ENCODE peak calls at places on chromosome 4, in six cellular contexts. One of them, this sample, is unnamed.

GRCh38 chr4:54930226-54930625 is 195.2 kb downstream of the KDR start:
- DNase-seq in NCI-H524 treated with DMSO at 0.1 percent for 48 hours: no peak
- DNase-seq in body of pancreas: no peak
- DNase-seq in foreskin fibroblast: peak
- DNase-seq in RPMI7951: peak
- DNase-seq in NAMALWA: no peak
- DNase-seq in this sample: peak

GRCh38 chr4:149164282-149164681 is 651.4 kb downstream of the IQCM start:
- DNase-seq in NCI-H524 treated with DMSO at 0.1 percent for 48 hours: no peak
- DNase-seq in body of pancreas: no peak
- DNase-seq in foreskin fibroblast: no peak
- DNase-seq in RPMI7951: peak
- DNase-seq in NAMALWA: no peak
- DNase-seq in this sample: peak

GRCh38 chr4:87060957-87061356 is 126.1 kb downstream of the AFF1 start:
- DNase-seq in NCI-H524 treated with DMSO at 0.1 percent for 48 hours: no peak
- DNase-seq in body of pancreas: no peak
- DNase-seq in foreskin fibroblast: peak
- DNase-seq in RPMI7951: peak
- DNase-seq in NAMALWA: no peak
- DNase-seq in this sample: peak

GRCh38 chr4:184851200-184851541 is 25.4 kb upstream of the ACSL1 start:
- DNase-seq in NCI-H524 treated with DMSO at 0.1 percent for 48 hours: no peak
- DNase-seq in body of pancreas: peak
- DNase-seq in foreskin fibroblast: no peak
- DNase-seq in RPMI7951: peak
- DNase-seq in NAMALWA: peak
- DNase-seq in this sample: no peak

GRCh38 chr4:154961263-154961662 is 180.2 kb downstream of the RBM46 start:
- DNase-seq in NCI-H524 treated with DMSO at 0.1 percent for 48 hours: no peak
- DNase-seq in body of pancreas: no peak
- DNase-seq in foreskin fibroblast: no peak
- DNase-seq in RPMI7951: no peak
- DNase-seq in NAMALWA: no peak
- DNase-seq in this sample: no peak

GRCh38 chr4:147312376-147313046 is 168.4 kb upstream of the EDNRA start:
- DNase-seq in NCI-H524 treated with DMSO at 0.1 percent for 48 hours: no peak
- DNase-seq in body of pancreas: no peak
- DNase-seq in foreskin fibroblast: peak
- DNase-seq in RPMI7951: peak
- DNase-seq in NAMALWA: no peak
- DNase-seq in this sample: no peak

GRCh38 chr4:142883433-142883832 is 37.3 kb upstream of the INPP4B start:
- DNase-seq in NCI-H524 treated with DMSO at 0.1 percent for 48 hours: no peak
- DNase-seq in body of pancreas: no peak
- DNase-seq in foreskin fibroblast: no peak
- DNase-seq in RPMI7951: no peak
- DNase-seq in NAMALWA: peak
- DNase-seq in this sample: no peak

GRCh38 chr4:125994024-125994423 is 679.3 kb downstream of the FAT4 start:
- DNase-seq in NCI-H524 treated with DMSO at 0.1 percent for 48 hours: no peak
- DNase-seq in body of pancreas: no peak
- DNase-seq in foreskin fibroblast: peak
- DNase-seq in RPMI7951: no peak
- DNase-seq in NAMALWA: no peak
- DNase-seq in this sample: no peak

GRCh38 chr4:44415251-44415650 is 33.4 kb downstream of the KCTD8 start:
- DNase-seq in NCI-H524 treated with DMSO at 0.1 percent for 48 hours: no peak
- DNase-seq in body of pancreas: no peak
- DNase-seq in foreskin fibroblast: no peak
- DNase-seq in RPMI7951: no peak
- DNase-seq in NAMALWA: no peak
- DNase-seq in this sample: no peak

GRCh38 chr4:55116450-55116849 is 8.9 kb downstream of the KDR start:
- DNase-seq in NCI-H524 treated with DMSO at 0.1 percent for 48 hours: no peak
- DNase-seq in body of pancreas: no peak
- DNase-seq in foreskin fibroblast: peak
- DNase-seq in RPMI7951: no peak
- DNase-seq in NAMALWA: no peak
- DNase-seq in this sample: no peak

GRCh38 chr4:95956094-95956493 is 116.2 kb downstream of the PDHA2 start:
- DNase-seq in NCI-H524 treated with DMSO at 0.1 percent for 48 hours: no peak
- DNase-seq in body of pancreas: no peak
- DNase-seq in foreskin fibroblast: no peak
- DNase-seq in RPMI7951: no peak
- DNase-seq in NAMALWA: no peak
- DNase-seq in this sample: no peak

GRCh38 chr4:179110356-179110755 is 1668.1 kb upstream of the AGA start:
- DNase-seq in NCI-H524 treated with DMSO at 0.1 percent for 48 hours: peak
- DNase-seq in body of pancreas: no peak
- DNase-seq in foreskin fibroblast: peak
- DNase-seq in RPMI7951: peak
- DNase-seq in NAMALWA: no peak
- DNase-seq in this sample: no peak

GRCh38 chr4:82984459-82984858 is 26.2 kb downstream of the LIN54 start:
- DNase-seq in NCI-H524 treated with DMSO at 0.1 percent for 48 hours: no peak
- DNase-seq in body of pancreas: no peak
- DNase-seq in foreskin fibroblast: peak
- DNase-seq in RPMI7951: peak
- DNase-seq in NAMALWA: no peak
- DNase-seq in this sample: peak

GRCh38 chr4:144903953-144904711 is 193.9 kb downstream of the ANAPC10 start:
- DNase-seq in NCI-H524 treated with DMSO at 0.1 percent for 48 hours: no peak
- DNase-seq in body of pancreas: no peak
- DNase-seq in foreskin fibroblast: peak
- DNase-seq in RPMI7951: peak
- DNase-seq in NAMALWA: no peak
- DNase-seq in this sample: no peak

GRCh38 chr4:98314791-98315565 is 53.8 kb downstream of the RAP1GDS1 start:
- DNase-seq in NCI-H524 treated with DMSO at 0.1 percent for 48 hours: no peak
- DNase-seq in body of pancreas: no peak
- DNase-seq in foreskin fibroblast: no peak
- DNase-seq in RPMI7951: no peak
- DNase-seq in NAMALWA: no peak
- DNase-seq in this sample: no peak

GRCh38 chr4:71361476-71361875 is 22.7 kb downstream of the SLC4A4 start:
- DNase-seq in NCI-H524 treated with DMSO at 0.1 percent for 48 hours: no peak
- DNase-seq in body of pancreas: no peak
- DNase-seq in foreskin fibroblast: no peak
- DNase-seq in RPMI7951: no peak
- DNase-seq in NAMALWA: no peak
- DNase-seq in this sample: no peak